ENCODE peak calls at places on chromosomes 3 and 15, in eight cellular contexts. One of them, this sample, is unnamed.

GRCh38 chr15:65952425-65953053 is 83.2 kb downstream of the RAB11A start:
- DNase-seq in A549: peak
- DNase-seq in hypothalamus: no peak
- DNase-seq in neural progenitor cell: peak
- DNase-seq in CD8-positive, alpha-beta T cell: no peak
- DNase-seq in T-cell: no peak
- DNase-seq in NCI-H1105: no peak
- DNase-seq in activated T-cell treated with anti-CD3 and anti-CD28 coated beads, Interleukin-2, amount 50 U/mL, for 72 hours: no peak
- DNase-seq in this sample: no peak

GRCh38 chr3:156014456-156014855 is 105.9 kb upstream of the KCNAB1 start:
- DNase-seq in A549: no peak
- DNase-seq in hypothalamus: no peak
- DNase-seq in neural progenitor cell: no peak
- DNase-seq in CD8-positive, alpha-beta T cell: no peak
- DNase-seq in T-cell: no peak
- DNase-seq in NCI-H1105: no peak
- DNase-seq in activated T-cell treated with anti-CD3 and anti-CD28 coated beads, Interleukin-2, amount 50 U/mL, for 72 hours: no peak
- DNase-seq in this sample: no peak

GRCh38 chr3:63387568-63387967 is 109.5 kb downstream of the SYNPR start:
- DNase-seq in A549: no peak
- DNase-seq in hypothalamus: no peak
- DNase-seq in neural progenitor cell: no peak
- DNase-seq in CD8-positive, alpha-beta T cell: no peak
- DNase-seq in T-cell: no peak
- DNase-seq in NCI-H1105: no peak
- DNase-seq in activated T-cell treated with anti-CD3 and anti-CD28 coated beads, Interleukin-2, amount 50 U/mL, for 72 hours: no peak
- DNase-seq in this sample: no peak

GRCh38 chr15:80945605-80946004 is 44.0 kb downstream of the MESD start:
- DNase-seq in A549: no peak
- DNase-seq in hypothalamus: no peak
- DNase-seq in neural progenitor cell: no peak
- DNase-seq in CD8-positive, alpha-beta T cell: no peak
- DNase-seq in T-cell: no peak
- DNase-seq in NCI-H1105: no peak
- DNase-seq in activated T-cell treated with anti-CD3 and anti-CD28 coated beads, Interleukin-2, amount 50 U/mL, for 72 hours: no peak
- DNase-seq in this sample: no peak

GRCh38 chr3:13187593-13187992 is 114.4 kb upstream of the IQSEC1 start:
- DNase-seq in A549: no peak
- DNase-seq in hypothalamus: no peak
- DNase-seq in neural progenitor cell: no peak
- DNase-seq in CD8-positive, alpha-beta T cell: no peak
- DNase-seq in T-cell: no peak
- DNase-seq in NCI-H1105: no peak
- DNase-seq in activated T-cell treated with anti-CD3 and anti-CD28 coated beads, Interleukin-2, amount 50 U/mL, for 72 hours: no peak
- DNase-seq in this sample: no peak

GRCh38 chr15:70560617-70561328 is 202.6 kb downstream of the UACA start:
- DNase-seq in A549: no peak
- DNase-seq in hypothalamus: no peak
- DNase-seq in neural progenitor cell: no peak
- DNase-seq in CD8-positive, alpha-beta T cell: no peak
- DNase-seq in T-cell: no peak
- DNase-seq in NCI-H1105: no peak
- DNase-seq in activated T-cell treated with anti-CD3 and anti-CD28 coated beads, Interleukin-2, amount 50 U/mL, for 72 hours: no peak
- DNase-seq in this sample: no peak

GRCh38 chr3:184448321-184449160 is 68.7 kb downstream of the CHRD start:
- DNase-seq in A549: peak
- DNase-seq in hypothalamus: no peak
- DNase-seq in neural progenitor cell: no peak
- DNase-seq in CD8-positive, alpha-beta T cell: no peak
- DNase-seq in T-cell: no peak
- DNase-seq in NCI-H1105: no peak
- DNase-seq in activated T-cell treated with anti-CD3 and anti-CD28 coated beads, Interleukin-2, amount 50 U/mL, for 72 hours: no peak
- DNase-seq in this sample: peak

GRCh38 chr3:136606990-136607389 is 145.2 kb downstream of the STAG1 start:
- DNase-seq in A549: no peak
- DNase-seq in hypothalamus: no peak
- DNase-seq in neural progenitor cell: no peak
- DNase-seq in CD8-positive, alpha-beta T cell: no peak
- DNase-seq in T-cell: no peak
- DNase-seq in NCI-H1105: no peak
- DNase-seq in activated T-cell treated with anti-CD3 and anti-CD28 coated beads, Interleukin-2, amount 50 U/mL, for 72 hours: no peak
- DNase-seq in this sample: no peak

GRCh38 chr15:100627789-100628395 is 25.5 kb downstream of the ASB7 start:
- DNase-seq in A549: peak
- DNase-seq in hypothalamus: peak
- DNase-seq in neural progenitor cell: peak
- DNase-seq in CD8-positive, alpha-beta T cell: peak
- DNase-seq in T-cell: peak
- DNase-seq in NCI-H1105: peak
- DNase-seq in activated T-cell treated with anti-CD3 and anti-CD28 coated beads, Interleukin-2, amount 50 U/mL, for 72 hours: peak
- DNase-seq in this sample: peak

GRCh38 chr3:46059432-46059831 is 32.1 kb upstream of the XCR1 start:
- DNase-seq in A549: no peak
- DNase-seq in hypothalamus: no peak
- DNase-seq in neural progenitor cell: no peak
- DNase-seq in CD8-positive, alpha-beta T cell: no peak
- DNase-seq in T-cell: no peak
- DNase-seq in NCI-H1105: no peak
- DNase-seq in activated T-cell treated with anti-CD3 and anti-CD28 coated beads, Interleukin-2, amount 50 U/mL, for 72 hours: no peak
- DNase-seq in this sample: no peak

GRCh38 chr3:171811059-171811912 is 1.0 kb upstream of the PLD1 start:
- DNase-seq in A549: peak
- DNase-seq in hypothalamus: no peak
- DNase-seq in neural progenitor cell: no peak
- DNase-seq in CD8-positive, alpha-beta T cell: no peak
- DNase-seq in T-cell: no peak
- DNase-seq in NCI-H1105: no peak
- DNase-seq in activated T-cell treated with anti-CD3 and anti-CD28 coated beads, Interleukin-2, amount 50 U/mL, for 72 hours: no peak
- DNase-seq in this sample: no peak

GRCh38 chr3:19183572-19183971 is 35.3 kb downstream of the KCNH8 start:
- DNase-seq in A549: no peak
- DNase-seq in hypothalamus: no peak
- DNase-seq in neural progenitor cell: no peak
- DNase-seq in CD8-positive, alpha-beta T cell: no peak
- DNase-seq in T-cell: no peak
- DNase-seq in NCI-H1105: no peak
- DNase-seq in activated T-cell treated with anti-CD3 and anti-CD28 coated beads, Interleukin-2, amount 50 U/mL, for 72 hours: no peak
- DNase-seq in this sample: no peak

GRCh38 chr3:28949580-28949979 is 331.3 kb upstream of the RBMS3 start:
- DNase-seq in A549: no peak
- DNase-seq in hypothalamus: no peak
- DNase-seq in neural progenitor cell: no peak
- DNase-seq in CD8-positive, alpha-beta T cell: no peak
- DNase-seq in T-cell: no peak
- DNase-seq in NCI-H1105: peak
- DNase-seq in activated T-cell treated with anti-CD3 and anti-CD28 coated beads, Interleukin-2, amount 50 U/mL, for 72 hours: no peak
- DNase-seq in this sample: no peak

GRCh38 chr15:55401786-55402246 is 6.3 kb downstream of the CCPG1 start:
- DNase-seq in A549: no peak
- DNase-seq in hypothalamus: no peak
- DNase-seq in neural progenitor cell: no peak
- DNase-seq in CD8-positive, alpha-beta T cell: no peak
- DNase-seq in T-cell: no peak
- DNase-seq in NCI-H1105: no peak
- DNase-seq in activated T-cell treated with anti-CD3 and anti-CD28 coated beads, Interleukin-2, amount 50 U/mL, for 72 hours: no peak
- DNase-seq in this sample: no peak

GRCh38 chr3:132205609-132206008 is 111.6 kb upstream of the ACP3 start:
- DNase-seq in A549: no peak
- DNase-seq in hypothalamus: no peak
- DNase-seq in neural progenitor cell: no peak
- DNase-seq in CD8-positive, alpha-beta T cell: no peak
- DNase-seq in T-cell: no peak
- DNase-seq in NCI-H1105: no peak
- DNase-seq in activated T-cell treated with anti-CD3 and anti-CD28 coated beads, Interleukin-2, amount 50 U/mL, for 72 hours: no peak
- DNase-seq in this sample: no peak

GRCh38 chr15:78715439-78715838 is 74.4 kb upstream of the CHRNB4 start:
- DNase-seq in A549: no peak
- DNase-seq in hypothalamus: no peak
- DNase-seq in neural progenitor cell: no peak
- DNase-seq in CD8-positive, alpha-beta T cell: no peak
- DNase-seq in T-cell: no peak
- DNase-seq in NCI-H1105: no peak
- DNase-seq in activated T-cell treated with anti-CD3 and anti-CD28 coated beads, Interleukin-2, amount 50 U/mL, for 72 hours: no peak
- DNase-seq in this sample: peak

GRCh38 chr15:25725758-25726157 is 137.4 kb downstream of the ATP10A start:
- DNase-seq in A549: no peak
- DNase-seq in hypothalamus: no peak
- DNase-seq in neural progenitor cell: no peak
- DNase-seq in CD8-positive, alpha-beta T cell: no peak
- DNase-seq in T-cell: no peak
- DNase-seq in NCI-H1105: no peak
- DNase-seq in activated T-cell treated with anti-CD3 and anti-CD28 coated beads, Interleukin-2, amount 50 U/mL, for 72 hours: no peak
- DNase-seq in this sample: no peak

GRCh38 chr15:92667291-92667904 is 11.8 kb upstream of the FAM174B start:
- DNase-seq in A549: peak
- DNase-seq in hypothalamus: no peak
- DNase-seq in neural progenitor cell: no peak
- DNase-seq in CD8-positive, alpha-beta T cell: no peak
- DNase-seq in T-cell: no peak
- DNase-seq in NCI-H1105: peak
- DNase-seq in activated T-cell treated with anti-CD3 and anti-CD28 coated beads, Interleukin-2, amount 50 U/mL, for 72 hours: no peak
- DNase-seq in this sample: no peak

GRCh38 chr3:130831716-130832400 is 62.0 kb upstream of the ATP2C1 start:
- DNase-seq in A549: no peak
- DNase-seq in hypothalamus: no peak
- DNase-seq in neural progenitor cell: no peak
- DNase-seq in CD8-positive, alpha-beta T cell: no peak
- DNase-seq in T-cell: no peak
- DNase-seq in NCI-H1105: no peak
- DNase-seq in activated T-cell treated with anti-CD3 and anti-CD28 coated beads, Interleukin-2, amount 50 U/mL, for 72 hours: no peak
- DNase-seq in this sample: no peak

GRCh38 chr3:134978658-134979057 is 183.6 kb downstream of the EPHB1 start:
- DNase-seq in A549: no peak
- DNase-seq in hypothalamus: no peak
- DNase-seq in neural progenitor cell: no peak
- DNase-seq in CD8-positive, alpha-beta T cell: no peak
- DNase-seq in T-cell: no peak
- DNase-seq in NCI-H1105: no peak
- DNase-seq in activated T-cell treated with anti-CD3 and anti-CD28 coated beads, Interleukin-2, amount 50 U/mL, for 72 hours: no peak
- DNase-seq in this sample: no peak

GRCh38 chr3:157354722-157355121 is 81.9 kb upstream of the PTX3 start:
- DNase-seq in A549: peak
- DNase-seq in hypothalamus: no peak
- DNase-seq in neural progenitor cell: peak
- DNase-seq in CD8-positive, alpha-beta T cell: no peak
- DNase-seq in T-cell: no peak
- DNase-seq in NCI-H1105: no peak
- DNase-seq in activated T-cell treated with anti-CD3 and anti-CD28 coated beads, Interleukin-2, amount 50 U/mL, for 72 hours: peak
- DNase-seq in this sample: peak

GRCh38 chr15:89177633-89178306 is 43.6 kb downstream of the RLBP1 start:
- DNase-seq in A549: peak
- DNase-seq in hypothalamus: no peak
- DNase-seq in neural progenitor cell: peak
- DNase-seq in CD8-positive, alpha-beta T cell: peak
- DNase-seq in T-cell: peak
- DNase-seq in NCI-H1105: peak
- DNase-seq in activated T-cell treated with anti-CD3 and anti-CD28 coated beads, Interleukin-2, amount 50 U/mL, for 72 hours: peak
- DNase-seq in this sample: peak

GRCh38 chr15:63473999-63474809 is 30.2 kb upstream of the USP3 start:
- DNase-seq in A549: peak
- DNase-seq in hypothalamus: no peak
- DNase-seq in neural progenitor cell: peak
- DNase-seq in CD8-positive, alpha-beta T cell: no peak
- DNase-seq in T-cell: peak
- DNase-seq in NCI-H1105: no peak
- DNase-seq in activated T-cell treated with anti-CD3 and anti-CD28 coated beads, Interleukin-2, amount 50 U/mL, for 72 hours: peak
- DNase-seq in this sample: no peak

GRCh38 chr3:138033202-138033691 is 23.3 kb downstream of the CLDN18 start:
- DNase-seq in A549: no peak
- DNase-seq in hypothalamus: no peak
- DNase-seq in neural progenitor cell: no peak
- DNase-seq in CD8-positive, alpha-beta T cell: no peak
- DNase-seq in T-cell: no peak
- DNase-seq in NCI-H1105: no peak
- DNase-seq in activated T-cell treated with anti-CD3 and anti-CD28 coated beads, Interleukin-2, amount 50 U/mL, for 72 hours: no peak
- DNase-seq in this sample: no peak

GRCh38 chr3:185606191-185606590 is 20.1 kb downstream of the SENP2 start:
- DNase-seq in A549: no peak
- DNase-seq in hypothalamus: no peak
- DNase-seq in neural progenitor cell: no peak
- DNase-seq in CD8-positive, alpha-beta T cell: no peak
- DNase-seq in T-cell: no peak
- DNase-seq in NCI-H1105: no peak
- DNase-seq in activated T-cell treated with anti-CD3 and anti-CD28 coated beads, Interleukin-2, amount 50 U/mL, for 72 hours: no peak
- DNase-seq in this sample: no peak